ENCODE peak calls at places on chromosomes 7 and 10, in nine cellular contexts. One of them, this sample, is unnamed.

GRCh38 chr7:86768967-86769760 is 125.5 kb downstream of the GRM3 start:
- DNase-seq in AG04449: no peak
- DNase-seq in A549: no peak
- DNase-seq in Panc1: no peak
- DNase-seq in GM06990: peak; percentile 18
- DNase-seq in brain microvascular endothelial cell: no peak
- DNase-seq in BJ: no peak
- DNase-seq in AG09309: no peak
- DNase-seq in esophagus muscularis mucosa: no peak
- DNase-seq in this sample: no peak

GRCh38 chr7:155965010-155965409 is 152.7 kb upstream of the SHH start:
- DNase-seq in Panc1: no peak
- DNase-seq in A549: no peak
- DNase-seq in AG09309: no peak
- DNase-seq in AG04449: no peak
- DNase-seq in esophagus muscularis mucosa: no peak
- DNase-seq in brain microvascular endothelial cell: peak; percentile 22
- DNase-seq in BJ: no peak
- DNase-seq in GM06990: no peak
- DNase-seq in this sample: no peak

GRCh38 chr7:36792421-36792820 is 68.1 kb upstream of the AOAH start:
- DNase-seq in esophagus muscularis mucosa: peak; percentile 64
- DNase-seq in AG04449: no peak
- DNase-seq in GM06990: no peak
- DNase-seq in AG09309: no peak
- DNase-seq in brain microvascular endothelial cell: no peak
- DNase-seq in Panc1: no peak
- DNase-seq in BJ: no peak
- DNase-seq in A549: no peak
- DNase-seq in this sample: no peak

GRCh38 chr7:94400022-94400421 is 5.3 kb downstream of the COL1A2 start:
- DNase-seq in Panc1: no peak
- DNase-seq in GM06990: no peak
- DNase-seq in esophagus muscularis mucosa: no peak
- DNase-seq in brain microvascular endothelial cell: no peak
- DNase-seq in AG04449: no peak
- DNase-seq in A549: no peak
- DNase-seq in BJ: no peak
- DNase-seq in AG09309: no peak
- DNase-seq in this sample: no peak

GRCh38 chr10:33106767-33107166 is 148.7 kb upstream of the ITGB1 start:
- DNase-seq in Panc1: no peak
- DNase-seq in esophagus muscularis mucosa: no peak
- DNase-seq in brain microvascular endothelial cell: no peak
- DNase-seq in A549: no peak
- DNase-seq in BJ: no peak
- DNase-seq in AG04449: no peak
- DNase-seq in AG09309: no peak
- DNase-seq in GM06990: no peak
- DNase-seq in this sample: no peak

GRCh38 chr7:149354119-149354518 is 92.1 kb downstream of the ZNF783 start:
- DNase-seq in BJ: no peak
- DNase-seq in Panc1: no peak
- DNase-seq in AG04449: no peak
- DNase-seq in A549: no peak
- DNase-seq in AG09309: no peak
- DNase-seq in brain microvascular endothelial cell: no peak
- DNase-seq in GM06990: no peak
- DNase-seq in esophagus muscularis mucosa: no peak
- DNase-seq in this sample: no peak

GRCh38 chr7:80896856-80897598 is 21.8 kb downstream of the SEMA3C start:
- DNase-seq in AG09309: no peak
- DNase-seq in AG04449: no peak
- DNase-seq in brain microvascular endothelial cell: no peak
- DNase-seq in esophagus muscularis mucosa: no peak
- DNase-seq in Panc1: no peak
- DNase-seq in GM06990: no peak
- DNase-seq in A549: no peak
- DNase-seq in BJ: no peak
- DNase-seq in this sample: no peak

GRCh38 chr7:141551773-141552162 is 558 bp downstream of the AGK start:
- DNase-seq in A549: no peak
- DNase-seq in brain microvascular endothelial cell: no peak
- DNase-seq in AG04449: no peak
- DNase-seq in GM06990: no peak
- DNase-seq in AG09309: no peak
- DNase-seq in Panc1: no peak
- DNase-seq in BJ: no peak
- DNase-seq in esophagus muscularis mucosa: no peak
- DNase-seq in this sample: no peak

GRCh38 chr10:31317171-31317570 is 1.8 kb upstream of the ZEB1 start:
- DNase-seq in GM06990: no peak
- DNase-seq in brain microvascular endothelial cell: no peak
- DNase-seq in A549: no peak
- DNase-seq in esophagus muscularis mucosa: no peak
- DNase-seq in AG09309: no peak
- DNase-seq in Panc1: no peak
- DNase-seq in AG04449: no peak
- DNase-seq in BJ: no peak
- DNase-seq in this sample: no peak

GRCh38 chr10:110651044-110651958 is 7.2 kb downstream of the RBM20 start:
- DNase-seq in brain microvascular endothelial cell: peak; percentile 92
- DNase-seq in esophagus muscularis mucosa: peak; percentile 39
- DNase-seq in AG04449: peak; percentile 42
- DNase-seq in BJ: peak; percentile 85
- DNase-seq in AG09309: peak; percentile 27
- DNase-seq in Panc1: no peak
- DNase-seq in GM06990: peak; percentile 36
- DNase-seq in A549: no peak
- DNase-seq in this sample: no peak

GRCh38 chr10:15879058-15879457 is 18.8 kb upstream of the MINDY3 start:
- DNase-seq in A549: peak; percentile 50
- DNase-seq in BJ: no peak
- DNase-seq in AG09309: no peak
- DNase-seq in brain microvascular endothelial cell: peak; percentile 27
- DNase-seq in AG04449: no peak
- DNase-seq in esophagus muscularis mucosa: no peak
- DNase-seq in GM06990: no peak
- DNase-seq in Panc1: no peak
- DNase-seq in this sample: no peak

GRCh38 chr10:10007972-10008371 is 1009.7 kb upstream of the CELF2 start:
- DNase-seq in brain microvascular endothelial cell: no peak
- DNase-seq in AG04449: no peak
- DNase-seq in BJ: no peak
- DNase-seq in AG09309: no peak
- DNase-seq in esophagus muscularis mucosa: no peak
- DNase-seq in Panc1: no peak
- DNase-seq in GM06990: peak; percentile 14
- DNase-seq in A549: no peak
- DNase-seq in this sample: no peak

GRCh38 chr10:86066696-86067095 is 299.9 kb downstream of the GRID1 start:
- DNase-seq in Panc1: no peak
- DNase-seq in BJ: no peak
- DNase-seq in GM06990: no peak
- DNase-seq in brain microvascular endothelial cell: no peak
- DNase-seq in esophagus muscularis mucosa: no peak
- DNase-seq in AG04449: no peak
- DNase-seq in A549: no peak
- DNase-seq in AG09309: no peak
- DNase-seq in this sample: no peak

GRCh38 chr10:86065711-86066251 is 300.8 kb downstream of the GRID1 start:
- DNase-seq in BJ: no peak
- DNase-seq in esophagus muscularis mucosa: no peak
- DNase-seq in AG04449: no peak
- DNase-seq in AG09309: no peak
- DNase-seq in GM06990: no peak
- DNase-seq in A549: no peak
- DNase-seq in brain microvascular endothelial cell: no peak
- DNase-seq in Panc1: no peak
- DNase-seq in this sample: no peak

GRCh38 chr10:86064931-86065662 is 301.5 kb downstream of the GRID1 start:
- DNase-seq in AG04449: no peak
- DNase-seq in esophagus muscularis mucosa: no peak
- DNase-seq in AG09309: no peak
- DNase-seq in GM06990: no peak
- DNase-seq in Panc1: no peak
- DNase-seq in A549: no peak
- DNase-seq in brain microvascular endothelial cell: no peak
- DNase-seq in BJ: no peak
- DNase-seq in this sample: no peak

GRCh38 chr10:86068532-86069337 is 297.9 kb downstream of the GRID1 start:
- DNase-seq in Panc1: peak; percentile 2
- DNase-seq in esophagus muscularis mucosa: no peak
- DNase-seq in A549: no peak
- DNase-seq in AG09309: no peak
- DNase-seq in AG04449: no peak
- DNase-seq in brain microvascular endothelial cell: no peak
- DNase-seq in GM06990: no peak
- DNase-seq in BJ: no peak
- DNase-seq in this sample: no peak

GRCh38 chr10:86067436-86068050 is 299.1 kb downstream of the GRID1 start:
- DNase-seq in esophagus muscularis mucosa: no peak
- DNase-seq in AG04449: no peak
- DNase-seq in GM06990: no peak
- DNase-seq in A549: no peak
- DNase-seq in AG09309: no peak
- DNase-seq in BJ: no peak
- DNase-seq in Panc1: no peak
- DNase-seq in brain microvascular endothelial cell: no peak
- DNase-seq in this sample: no peak
- H3K4me3 ChIP-seq in esophagus muscularis mucosa: no peak overlapping the region
- H3K4me3 ChIP-seq in AG04449: no peak overlapping the region
- H3K4me3 ChIP-seq in GM06990: no peak overlapping the region
- H3K4me3 ChIP-seq in A549: no peak overlapping the region
- H3K4me3 ChIP-seq in AG09309: no peak overlapping the region
- H3K4me3 ChIP-seq in BJ: no peak overlapping the region
- H3K4me3 ChIP-seq in Panc1: no peak overlapping the region
- H3K4me3 ChIP-seq in brain microvascular endothelial cell: no peak overlapping the region
- H3K4me3 ChIP-seq in this sample: no peak overlapping the region

GRCh38 chr7:26280097-26280496 is 11.6 kb upstream of the SNX10 start:
- DNase-seq in brain microvascular endothelial cell: no peak
- DNase-seq in AG04449: no peak
- DNase-seq in BJ: no peak
- DNase-seq in esophagus muscularis mucosa: no peak
- DNase-seq in GM06990: no peak
- DNase-seq in AG09309: no peak
- DNase-seq in Panc1: no peak
- DNase-seq in A549: no peak
- DNase-seq in this sample: no peak

GRCh38 chr7:26279405-26279804 is 12.3 kb upstream of the SNX10 start:
- DNase-seq in A549: no peak
- DNase-seq in Panc1: no peak
- DNase-seq in esophagus muscularis mucosa: no peak
- DNase-seq in AG09309: no peak
- DNase-seq in AG04449: no peak
- DNase-seq in GM06990: no peak
- DNase-seq in brain microvascular endothelial cell: no peak
- DNase-seq in BJ: no peak
- DNase-seq in this sample: no peak

GRCh38 chr7:26280723-26281122 is 10.9 kb upstream of the SNX10 start:
- DNase-seq in esophagus muscularis mucosa: no peak
- DNase-seq in GM06990: no peak
- DNase-seq in Panc1: no peak
- DNase-seq in A549: no peak
- DNase-seq in BJ: no peak
- DNase-seq in AG04449: no peak
- DNase-seq in AG09309: no peak
- DNase-seq in brain microvascular endothelial cell: no peak
- DNase-seq in this sample: no peak

GRCh38 chr7:26275213-26275612 is 16.4 kb upstream of the SNX10 start:
- DNase-seq in BJ: no peak
- DNase-seq in A549: no peak
- DNase-seq in AG04449: no peak
- DNase-seq in esophagus muscularis mucosa: no peak
- DNase-seq in brain microvascular endothelial cell: no peak
- DNase-seq in GM06990: no peak
- DNase-seq in AG09309: no peak
- DNase-seq in Panc1: no peak
- DNase-seq in this sample: no peak

GRCh38 chr7:26278769-26279168 is 12.9 kb upstream of the SNX10 start:
- DNase-seq in AG09309: no peak
- DNase-seq in A549: peak; percentile 55
- DNase-seq in GM06990: no peak
- DNase-seq in AG04449: no peak
- DNase-seq in brain microvascular endothelial cell: no peak
- DNase-seq in esophagus muscularis mucosa: no peak
- DNase-seq in Panc1: no peak
- DNase-seq in BJ: no peak
- DNase-seq in this sample: no peak
- TF ChIP-seq CTCF in AG09309: peak; percentile 15
- TF ChIP-seq CTCF in A549: peak; percentile 89
- TF ChIP-seq CTCF in GM06990: peak; percentile 38
- TF ChIP-seq CTCF in AG04449: no peak
- TF ChIP-seq CTCF in brain microvascular endothelial cell: peak; percentile 11
- TF ChIP-seq CTCF in esophagus muscularis mucosa: peak; percentile 7
- TF ChIP-seq CTCF in Panc1: peak; percentile 60
- TF ChIP-seq CTCF in BJ: no peak
- TF ChIP-seq CTCF in this sample: peak; percentile 47

DNA sequence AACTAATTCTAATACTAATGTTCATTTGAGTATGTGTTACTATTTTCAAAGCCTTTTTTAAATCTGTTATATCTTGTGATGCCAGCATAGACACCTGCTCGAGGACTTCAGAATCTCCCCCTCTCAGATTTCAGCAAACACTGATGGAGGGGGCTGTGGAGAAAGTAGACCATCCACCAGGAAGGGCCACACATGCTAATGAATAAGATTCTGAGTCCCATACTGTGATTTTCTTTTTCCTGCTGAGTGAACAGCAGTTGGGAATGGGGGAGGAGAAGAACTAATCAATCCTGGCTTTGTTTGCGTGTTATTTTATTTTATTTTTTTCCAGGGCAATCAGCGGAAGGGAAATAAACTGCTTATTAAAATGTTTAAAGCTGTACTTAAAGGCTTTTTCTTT is 157.9 kb upstream of the CSTF2T start:
- DNase-seq in BJ: no peak
- DNase-seq in A549: no peak
- DNase-seq in Panc1: no peak
- DNase-seq in AG09309: no peak
- DNase-seq in brain microvascular endothelial cell: no peak
- DNase-seq in esophagus muscularis mucosa: no peak
- DNase-seq in AG04449: no peak
- DNase-seq in GM06990: no peak
- DNase-seq in this sample: no peak
- H3K4me3 ChIP-seq in BJ: no peak overlapping the region
- H3K4me3 ChIP-seq in A549: no peak overlapping the region
- H3K4me3 ChIP-seq in Panc1: no peak overlapping the region
- H3K4me3 ChIP-seq in AG09309: no peak overlapping the region
- H3K4me3 ChIP-seq in brain microvascular endothelial cell: no peak overlapping the region
- H3K4me3 ChIP-seq in esophagus muscularis mucosa: no peak overlapping the region
- H3K4me3 ChIP-seq in AG04449: no peak overlapping the region
- H3K4me3 ChIP-seq in GM06990: no peak overlapping the region
- H3K4me3 ChIP-seq in this sample: no peak overlapping the region

DNA sequence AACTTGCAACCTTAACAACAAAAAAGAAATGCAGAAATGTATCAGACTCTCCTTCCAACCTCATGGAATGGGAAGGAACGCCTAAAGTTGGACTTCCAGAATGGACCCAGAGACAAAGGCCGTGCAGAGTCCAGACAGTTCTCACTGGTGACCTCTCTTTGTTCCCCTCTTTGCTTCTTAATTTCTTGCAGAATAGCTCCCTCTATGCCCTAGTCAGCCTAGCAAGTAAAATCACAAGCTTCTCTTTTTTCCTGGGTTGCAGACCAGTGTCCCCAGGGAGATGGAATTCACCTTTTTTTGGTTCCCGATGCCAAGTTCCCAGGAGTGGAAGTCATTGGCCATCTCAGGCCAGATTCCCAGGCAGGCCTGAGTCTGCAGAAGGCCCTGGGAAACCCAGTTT is 278.0 kb downstream of the CCSER2 start:
- DNase-seq in AG04449: no peak
- DNase-seq in AG09309: no peak
- DNase-seq in GM06990: no peak
- DNase-seq in brain microvascular endothelial cell: no peak
- DNase-seq in Panc1: no peak
- DNase-seq in A549: no peak
- DNase-seq in BJ: no peak
- DNase-seq in esophagus muscularis mucosa: no peak
- DNase-seq in this sample: no peak
- TF ChIP-seq CTCF in AG04449: no peak
- TF ChIP-seq CTCF in AG09309: no peak
- TF ChIP-seq CTCF in GM06990: no peak
- TF ChIP-seq CTCF in brain microvascular endothelial cell: no peak
- TF ChIP-seq CTCF in Panc1: no peak
- TF ChIP-seq CTCF in A549: no peak
- TF ChIP-seq CTCF in BJ: no peak
- TF ChIP-seq CTCF in esophagus muscularis mucosa: no peak
- TF ChIP-seq CTCF in this sample: no peak